ENCODE peak calls at places on chromosomes 4 and X, in seven cellular contexts. T is HepG2, V is SK-N-SH, F is K562, Z is GM12891, M is H1, B is GM12878. E is an unnamed sample.

GRCh38 chrX:119518371-119518770 is 46.8 kb downstream of the STEEP1 start:
- DNase-seq in B (no peak), F (no peak), T (no peak), V (no peak), M (no peak), Z (no peak), E (no peak)

GRCh38 chrX:121987163-121987562 is 939.8 kb downstream of the GLUD2 start:
- DNase-seq in Z (no peak), V (peak; percentile 1), B (no peak), T (no peak), M (no peak), F (no peak), E (no peak)

GRCh38 chr4:182492456-182492855 is 249.3 kb downstream of the TENM3 start:
- DNase-seq in B (no peak), Z (no peak), T (no peak), M (no peak), V (no peak), F (no peak), E (no peak)

GRCh38 chr4:1195109-1195671 is 22.8 kb upstream of the SPON2 start:
- DNase-seq in B (no peak), F (no peak), Z (peak; percentile 6), M (no peak), V (peak; percentile 43), T (no peak), E (peak; percentile 15)

GRCh38 chr4:5728451-5728850 is 17.4 kb downstream of the EVC start:
- DNase-seq in F (no peak), M (no peak), Z (no peak), T (no peak), V (no peak), B (no peak), E (no peak)

GRCh38 chrX:630007-630921 is at the start of gene SHOX:
- DNase-seq in B (no peak), V (no peak), T (no peak), M (no peak), F (no peak), Z (no peak), E (no peak)

GRCh38 chr4:130183096-130183495 is 1087.1 kb downstream of the C4orf33 start:
- DNase-seq in B (no peak), T (no peak), Z (no peak), M (no peak), V (no peak), F (no peak), E (no peak)

GRCh38 chrX:40262641-40263560 is 165.1 kb upstream of the BCOR start:
- DNase-seq in V (no peak), F (no peak), T (peak; percentile 8), Z (no peak), B (no peak), M (no peak), E (no peak)

GRCh38 chr4:118888666-118889312 is at the start of gene SYNPO2:
- DNase-seq in B (no peak), M (peak; percentile 50), Z (peak; percentile 21), F (peak; percentile 53), V (peak; percentile 78), T (no peak), E (peak; percentile 9)

GRCh38 chrX:51878056-51878455 is 15.4 kb upstream of the MAGED1 start:
- DNase-seq in T (no peak), M (no peak), V (no peak), B (no peak), F (no peak), Z (no peak), E (no peak)

GRCh38 chr4:103996637-103997036 is 276.9 kb upstream of the TACR3 start:
- DNase-seq in Z (no peak), F (no peak), T (peak; percentile 45), B (no peak), M (peak; percentile 29), V (no peak), E (no peak)

GRCh38 chrX:27619975-27620374 is 29.8 kb downstream of the DCAF8L2 start:
- DNase-seq in F (peak; percentile 11), B (no peak), M (no peak), V (no peak), Z (no peak), T (peak; percentile 5), E (no peak)

GRCh38 chrX:69323786-69324720 is 158.8 kb upstream of the PJA1 start:
- DNase-seq in V (peak; percentile 3), M (no peak), T (no peak), F (no peak), Z (no peak), B (no peak), E (no peak)

GRCh38 chr4:7166981-7167700 is 25.2 kb upstream of the SORCS2 start:
- DNase-seq in Z (no peak), V (no peak), M (no peak), T (no peak), F (no peak), B (no peak), E (no peak)

GRCh38 chrX:140799216-140799615 is 89.7 kb downstream of the LINC00632 start:
- DNase-seq in V (no peak), F (no peak), T (no peak), B (no peak), M (no peak), Z (no peak), E (no peak)
- TF ChIP-seq TAF1 in V (no peak), F (no peak), T (no peak), B (no peak), M (no peak), Z (no peak), E (no peak)

GRCh38 chr4:17957689-17958088 is 63.9 kb downstream of the LCORL start:
- DNase-seq in B (no peak), M (no peak), T (no peak), F (no peak), Z (no peak), V (no peak), E (no peak)
- TF ChIP-seq POLR2AphosphoS5 in B (no peak), M (no peak), T (no peak), F (no peak), Z (no peak), V (no peak), E (no peak)

DNA sequence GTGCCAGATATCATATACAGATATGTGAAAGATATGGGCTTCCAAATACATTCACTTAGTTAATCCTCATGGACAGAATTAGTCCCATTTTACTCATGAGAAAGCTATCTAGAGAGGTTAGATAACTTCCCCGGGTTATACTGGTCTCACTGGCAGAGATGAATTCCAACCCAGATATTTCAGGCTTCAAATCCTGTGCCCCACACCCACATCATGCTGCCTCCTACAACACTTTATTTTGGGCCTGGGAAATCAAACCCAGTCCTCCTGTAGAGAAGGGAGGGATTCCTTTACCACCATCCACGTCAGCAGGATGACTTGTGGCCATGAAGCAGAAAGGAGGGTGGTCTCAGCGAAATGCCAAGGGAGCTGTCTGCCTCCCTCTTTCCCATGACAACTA is 113.8 kb downstream of the ATP10D start:
- DNase-seq in M (no peak), F (no peak), T (no peak), B (no peak), Z (no peak), V (no peak), E (no peak)
- TF ChIP-seq TAF1 in M (no peak), F (no peak), T (no peak), B (no peak), Z (no peak), V (no peak), E (no peak)

DNA sequence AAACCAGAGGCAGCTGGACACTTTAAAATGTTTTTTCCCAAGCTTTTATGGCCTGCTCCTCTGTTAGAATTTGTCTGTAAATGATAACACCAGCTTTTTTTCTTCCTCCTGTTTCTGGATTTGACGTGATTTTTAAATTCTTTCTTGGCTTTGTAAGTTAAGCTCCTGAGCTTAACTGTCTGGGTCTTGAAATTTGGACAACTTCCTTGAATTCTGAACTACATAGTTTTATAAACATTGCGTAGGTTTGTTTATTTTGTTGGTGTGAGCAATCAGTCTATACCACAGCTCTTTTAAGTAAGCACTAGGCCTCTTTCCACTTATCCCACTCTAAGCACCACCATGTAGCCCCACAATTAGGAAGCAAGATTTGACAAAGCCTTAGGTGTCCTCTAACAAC is 144.4 kb upstream of the GUCY1A1 start:
- DNase-seq in Z (no peak), B (no peak), V (no peak), M (no peak), F (no peak), T (no peak), E (no peak)
- TF ChIP-seq POLR2AphosphoS5 in Z (no peak), B (no peak), V (no peak), M (no peak), F (no peak), T (no peak), E (no peak)

GRCh38 chr4:125501661-125502060 is 186.9 kb downstream of the FAT4 start:
- DNase-seq in V (no peak), Z (no peak), T (no peak), B (no peak), F (no peak), M (no peak), E (no peak)

GRCh38 chr4:125497861-125498260 is 183.1 kb downstream of the FAT4 start:
- DNase-seq in M (no peak), V (no peak), T (no peak), Z (no peak), F (no peak), B (no peak), E (no peak)

DNA sequence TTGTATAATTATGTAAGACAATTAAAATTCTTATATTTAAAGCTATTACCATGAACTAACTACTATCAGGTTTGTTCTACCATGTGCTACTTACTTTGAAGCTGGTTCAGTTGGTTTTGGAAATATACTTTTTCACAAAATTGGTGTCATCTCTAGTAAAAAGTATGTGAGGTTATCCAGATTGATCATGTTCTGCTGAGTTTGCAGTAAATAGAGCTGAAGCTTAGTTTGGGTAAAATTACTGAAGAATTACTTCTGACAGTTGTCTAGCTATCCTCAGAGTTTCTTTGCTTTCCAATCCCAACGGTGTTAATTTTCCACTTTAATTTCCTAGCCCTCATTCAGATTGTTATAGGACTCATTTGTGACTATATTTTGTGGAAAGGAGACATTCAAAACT is 184.2 kb downstream of the FAT4 start:
- DNase-seq in F (no peak), M (no peak), B (no peak), Z (no peak), T (no peak), V (no peak), E (no peak)
- TF ChIP-seq TAF1 in F (no peak), M (no peak), B (no peak), Z (no peak), T (no peak), V (no peak), E (no peak)

GRCh38 chr4:98687876-98688275 is 29.5 kb upstream of the TSPAN5 start:
- DNase-seq in M (no peak), B (no peak), V (no peak), T (no peak), Z (no peak), F (no peak), E (no peak)

GRCh38 chr4:98682719-98683118 is 24.3 kb upstream of the TSPAN5 start:
- DNase-seq in B (no peak), M (no peak), T (no peak), V (peak; percentile 14), F (peak; percentile 73), Z (no peak), E (no peak)

GRCh38 chr4:98686046-98686385 is 27.6 kb upstream of the TSPAN5 start:
- DNase-seq in F (no peak), T (no peak), V (no peak), M (no peak), B (no peak), Z (no peak), E (no peak)

GRCh38 chr4:98686847-98687246 is 28.4 kb upstream of the TSPAN5 start:
- DNase-seq in Z (no peak), F (peak; percentile 80), T (no peak), B (no peak), M (no peak), V (no peak), E (no peak)

GRCh38 chr4:98685225-98686045 is 27.0 kb upstream of the TSPAN5 start:
- DNase-seq in Z (no peak), T (no peak), V (no peak), B (no peak), M (no peak), F (no peak), E (no peak)
- TF ChIP-seq POLR2AphosphoS5 in Z (no peak), T (no peak), V (no peak), B (no peak), M (no peak), F (no peak), E (no peak)